ENCODE peak calls at places on chromosomes 13 and 19, in ten cellular contexts. A is hepatocyte; U is epithelial cell of esophagus; C is HEK293T; Z is EH; I is stimulated activated CD8-positive, alpha-beta memory T cell treated with anti-CD3 and anti-CD28 coated beads, Interleukin-15, amount 100 ng/mL, for 24 hours; F is hypothalamus; M is activated CD4-positive, alpha-beta T cell treated with anti-CD3 and anti-CD28 coated beads, Interleukin-2, amount 50 U/mL, for 24 hours; L is nucleus accumbens; H is activated CD8-positive, alpha-beta memory T cell treated with anti-CD3 and anti-CD28 coated beads for 1 hour. E is an unnamed sample.

GRCh38 chr13:23330356-23330755 is 103.1 kb downstream of the SACS start:
- DNase-seq in L (no peak), I (no peak), A (no peak), U (no peak), F (no peak), H (no peak), C (no peak), Z (no peak), M (no peak), E (no peak)

GRCh38 chr13:44234566-44234965 is 139.1 kb upstream of the SERP2 start:
- DNase-seq in C (no peak), Z (no peak), H (no peak), U (no peak), L (no peak), M (no peak), I (no peak), A (no peak), F (no peak), E (no peak)

GRCh38 chr19:27972291-27973040 is 1240.5 kb downstream of the UQCRFS1 start:
- DNase-seq in F (no peak), H (no peak), C (no peak), I (no peak), L (no peak), M (no peak), U (peak), Z (peak), A (peak), E (peak)

GRCh38 chr13:59424661-59425060 is 739.1 kb downstream of the DIAPH3 start:
- DNase-seq in I (no peak), L (no peak), Z (peak), F (no peak), M (no peak), C (no peak), A (no peak), H (no peak), U (no peak), E (peak)

GRCh38 chr19:18507021-18507726 is 14.7 kb downstream of the ELL start:
- DNase-seq in H (no peak), Z (peak), A (no peak), L (no peak), M (no peak), F (no peak), I (no peak), U (no peak), C (no peak), E (no peak)

GRCh38 chr19:33388231-33388816 is 14.8 kb downstream of the CEBPG start:
- DNase-seq in F (no peak), C (no peak), H (no peak), A (no peak), U (no peak), L (no peak), M (no peak), I (no peak), Z (no peak), E (peak)

GRCh38 chr19:35718345-35719041 is 690 bp downstream of the KMT2B start:
- DNase-seq in I (no peak), H (peak), L (no peak), M (no peak), F (peak), A (peak), Z (peak), C (peak), U (peak), E (peak)

GRCh38 chr13:109816112-109816978 is 30.0 kb upstream of the IRS2 start:
- DNase-seq in Z (no peak), I (no peak), F (no peak), C (no peak), H (no peak), L (no peak), A (no peak), U (peak), M (no peak), E (no peak)

GRCh38 chr13:113404723-113405471 is 41.0 kb upstream of the GRTP1 start:
- DNase-seq in A (no peak), U (no peak), M (no peak), F (no peak), H (no peak), I (no peak), C (no peak), L (no peak), Z (no peak), E (no peak)

GRCh38 chr19:51808333-51808986 is 13.5 kb downstream of the FPR3 start:
- DNase-seq in M (no peak), H (no peak), C (no peak), Z (peak), A (no peak), U (no peak), L (no peak), F (no peak), I (no peak), E (peak)

GRCh38 chr19:31408460-31409124 is 59.4 kb upstream of the TSHZ3 start:
- DNase-seq in I (no peak), M (no peak), C (no peak), F (no peak), L (no peak), H (no peak), Z (peak), U (peak), A (peak), E (peak)

GRCh38 chr13:60463787-60464186 is 66.8 kb downstream of the TDRD3 start:
- DNase-seq in F (no peak), U (no peak), L (no peak), C (no peak), M (no peak), H (no peak), Z (peak), A (no peak), I (no peak), E (no peak)

GRCh38 chr19:13849991-13850909 is 26.7 kb upstream of the NANOS3 start:
- DNase-seq in A (peak), L (peak), C (peak), U (peak), M (peak), I (peak), F (peak), Z (peak), H (no peak), E (peak)

GRCh38 chr13:29753593-29754485 is 96.6 kb downstream of the UBL3 start:
- DNase-seq in L (no peak), Z (peak), U (no peak), M (no peak), C (no peak), I (no peak), A (no peak), H (no peak), F (no peak), E (peak)

GRCh38 chr19:14318873-14319272 is 62.4 kb upstream of the ADGRE5 start:
- DNase-seq in F (no peak), C (no peak), I (no peak), A (peak), H (no peak), L (no peak), U (no peak), Z (no peak), M (no peak), E (peak)

GRCh38 chr13:114095486-114095885 is 36.9 kb downstream of the RASA3 start:
- DNase-seq in Z (no peak), C (no peak), U (no peak), H (no peak), M (no peak), F (no peak), I (no peak), A (no peak), L (no peak), E (no peak)

GRCh38 chr19:55355213-55355821 is 798 bp upstream of the COX6B2 start:
- DNase-seq in F (no peak), C (no peak), H (no peak), U (peak), A (no peak), M (no peak), Z (no peak), L (no peak), I (no peak), E (peak)

GRCh38 chr19:20513179-20513934 is 52.2 kb downstream of the ZNF737 start:
- DNase-seq in I (no peak), C (no peak), H (no peak), M (no peak), Z (no peak), F (no peak), L (no peak), U (peak), A (peak), E (no peak)

GRCh38 chr13:100646030-100646673 is 28.4 kb downstream of the TMTC4 start:
- DNase-seq in L (no peak), A (peak), M (no peak), F (no peak), I (no peak), U (peak), H (no peak), Z (peak), C (peak), E (peak)

GRCh38 chr13:98428256-98428966 is 148.5 kb downstream of the STK24 start:
- DNase-seq in A (no peak), C (no peak), L (no peak), U (no peak), I (no peak), H (no peak), M (no peak), Z (no peak), F (no peak), E (no peak)

GRCh38 chr13:45575830-45576180 is 39.7 kb downstream of the ERICH6B start:
- DNase-seq in C (no peak), L (no peak), A (no peak), F (no peak), I (no peak), H (no peak), Z (no peak), M (no peak), U (no peak), E (no peak)

GRCh38 chr19:46944918-46945628 is 74.6 kb upstream of the NPAS1 start:
- DNase-seq in U (no peak), I (no peak), M (no peak), H (no peak), F (peak), C (peak), Z (peak), L (peak), A (peak), E (peak)

GRCh38 chr19:30423481-30423880 is 51.3 kb downstream of the ZNF536 start:
- DNase-seq in A (no peak), H (no peak), I (no peak), Z (no peak), L (no peak), M (no peak), C (no peak), U (no peak), F (no peak), E (no peak)

GRCh38 chr13:76980075-76980718 is 11.7 kb upstream of the CLN5 start:
- DNase-seq in M (peak), C (peak), A (peak), Z (peak), U (peak), L (peak), H (peak), F (peak), I (peak), E (peak)

GRCh38 chr19:10402441-10403038 is 802 bp downstream of the CDC37 start:
- DNase-seq in F (no peak), U (peak), L (no peak), M (no peak), Z (peak), H (no peak), I (no peak), A (peak), C (no peak), E (no peak)

GRCh38 chr13:107144432-107144831 is 576.5 kb upstream of the ARGLU1 start:
- DNase-seq in F (no peak), I (no peak), M (no peak), H (no peak), Z (no peak), A (no peak), U (peak), L (no peak), C (no peak), E (no peak)

GRCh38 chr13:31901985-31902384 is 129.6 kb upstream of the FRY start:
- DNase-seq in M (no peak), Z (no peak), A (no peak), C (no peak), U (no peak), F (no peak), H (no peak), I (no peak), L (no peak), E (no peak)

GRCh38 chr19:50352242-50352641 is 13.2 kb downstream of the NAPSA start:
- DNase-seq in F (no peak), U (no peak), I (no peak), A (no peak), H (no peak), Z (no peak), C (no peak), L (no peak), M (no peak), E (no peak)

GRCh38 chr13:40777957-40778235 is 6.9 kb upstream of the MRPS31 start:
- DNase-seq in H (no peak), M (no peak), A (no peak), U (no peak), C (no peak), L (no peak), F (no peak), Z (peak), I (no peak), E (no peak)

GRCh38 chr19:18668252-18668631 is 15.2 kb upstream of the CRTC1 start:
- DNase-seq in C (no peak), I (no peak), U (no peak), H (no peak), F (no peak), A (no peak), L (no peak), Z (no peak), M (no peak), E (no peak)

GRCh38 chr13:50275392-50276063 is 260.3 kb downstream of the KCNRG start:
- DNase-seq in H (no peak), F (no peak), Z (no peak), M (no peak), I (no peak), L (no peak), C (no peak), A (peak), U (peak), E (no peak)

GRCh38 chr13:109655206-109655600 is 131.2 kb downstream of the IRS2 start:
- DNase-seq in C (no peak), L (no peak), Z (no peak), F (no peak), A (no peak), U (no peak), H (no peak), M (no peak), I (no peak), E (peak)

GRCh38 chr19:38684078-38684861 is 36.8 kb downstream of the ACTN4 start:
- DNase-seq in F (no peak), U (peak), A (peak), H (no peak), I (no peak), M (no peak), L (no peak), Z (peak), C (peak), E (peak)